ENCODE peak calls at places on chromosomes 12 and 14, in four cellular contexts. F, P, T and X are unnamed samples.
A peak's percentile ranks its signal among the peaks of the same experiment; 100 is the strongest.

GRCh38 chr14:50944647-50945413 is 547 bp upstream of the PYGL start:
- DNase-seq in F (no peak), P (peak; percentile 35), T (peak; percentile 51), X (peak; percentile 67)

GRCh38 chr12:15629108-15629507 is 160.1 kb downstream of the EPS8 start:
- DNase-seq in F (no peak), P (peak; percentile 98), T (peak; percentile 97), X (peak; percentile 94)

GRCh38 chr12:96516472-96517417 is 27.4 kb downstream of the CFAP54 start:
- DNase-seq in F (peak; percentile 88), P (peak; percentile 85), T (peak; percentile 91), X (peak; percentile 72)

GRCh38 chr14:22375321-22375930 is 213.6 kb downstream of the DAD1 start:
- DNase-seq in F (no peak), P (peak; percentile 68), T (peak; percentile 73), X (peak; percentile 53)

GRCh38 chr12:8508224-8508623 is 5.1 kb upstream of the CLEC4D start:
- DNase-seq in F (no peak), P (no peak), T (no peak), X (no peak)

GRCh38 chr12:51886021-51886710 is 1.7 kb upstream of the ANKRD33 start:
- DNase-seq in F (peak; percentile 51), P (peak; percentile 99), T (peak; percentile 94), X (peak; percentile 75)

GRCh38 chr12:58067610-58068387 is 126.4 kb downstream of the ATP23 start:
- DNase-seq in F (no peak), P (peak; percentile 57), T (peak; percentile 54), X (peak; percentile 5)

GRCh38 chr12:105378821-105379400 is 48.4 kb downstream of the C12orf75 start:
- DNase-seq in F (no peak), P (no peak), T (peak; percentile 8), X (peak; percentile 31)

GRCh38 chr12:110353211-110353965 is 50.1 kb downstream of the ANAPC7 start:
- DNase-seq in F (no peak), P (no peak), T (no peak), X (no peak)

GRCh38 chr14:44912041-44912869 is 49.5 kb downstream of the KLHL28 start:
- DNase-seq in F (no peak), P (no peak), T (no peak), X (no peak)

GRCh38 chr14:92948647-92949046 is 25.7 kb downstream of the CHGA start:
- DNase-seq in F (no peak), P (no peak), T (no peak), X (no peak)

GRCh38 chr14:104049576-104050240 is 35.8 kb upstream of the ASPG start:
- DNase-seq in F (no peak), P (no peak), T (no peak), X (no peak)

GRCh38 chr14:39107624-39108023 is 4.6 kb upstream of the SEC23A start:
- DNase-seq in F (no peak), P (peak; percentile 55), T (peak; percentile 69), X (peak; percentile 46)

GRCh38 chr14:49769171-49769570 is 1.2 kb downstream of the KLHDC2 start:
- DNase-seq in F (no peak), P (peak; percentile 52), T (peak; percentile 63), X (peak; percentile 64)

GRCh38 chr12:40229690-40230651 is 5.2 kb downstream of the LRRK2 start:
- DNase-seq in F (no peak), P (no peak), T (no peak), X (no peak)

GRCh38 chr12:18171571-18171970 is 81.6 kb upstream of the RERGL start:
- DNase-seq in F (no peak), P (no peak), T (peak; percentile 55), X (no peak)

GRCh38 chr12:6827437-6827894 is 741 bp upstream of the P3H3 start:
- DNase-seq in F (peak; percentile 54), P (peak; percentile 79), T (peak; percentile 73), X (peak; percentile 85)

GRCh38 chr14:59377991-59378720 is 87.0 kb downstream of the GPR135 start:
- DNase-seq in F (no peak), P (no peak), T (no peak), X (no peak)

GRCh38 chr14:60622920-60623263 is 26.4 kb downstream of the SIX1 start:
- DNase-seq in F (no peak), P (peak; percentile 70), T (peak; percentile 96), X (peak; percentile 57)

GRCh38 chr14:58746261-58746660 is 108.5 kb downstream of the DACT1 start:
- DNase-seq in F (no peak), P (peak; percentile 92), T (peak; percentile 86), X (peak; percentile 36)